ENCODE peak calls at places on chromosomes 16 and 17, in seven cellular contexts. B is spleen, O is choroid plexus epithelial cell, D is fibroblast of mammary gland, I is sigmoid colon, L is fibroblast of the aortic adventitia, C is cardiac muscle cell. A is an unnamed sample.

GRCh38 chr16:17723735-17724134 is 253.0 kb upstream of the XYLT1 start:
- DNase-seq in B (no peak), O (peak), D (peak), I (no peak), L (peak), C (no peak), A (no peak)

GRCh38 chr17:7191571-7192270 is 12.6 kb upstream of the ASGR1 start:
- DNase-seq in B (no peak), O (peak), D (peak), I (no peak), L (no peak), C (peak), A (no peak)

GRCh38 chr17:70796757-70797156 is 627.4 kb downstream of the KCNJ2 start:
- DNase-seq in B (no peak), O (no peak), D (no peak), I (no peak), L (no peak), C (no peak), A (no peak)

GRCh38 chr16:69494993-69495392 is 70.6 kb downstream of the CYB5B start:
- DNase-seq in B (no peak), O (peak), D (peak), I (no peak), L (no peak), C (no peak), A (no peak)

GRCh38 chr17:69227536-69227935 is 1.1 kb downstream of the ABCA10 start:
- DNase-seq in B (no peak), O (no peak), D (no peak), I (no peak), L (no peak), C (no peak), A (no peak)

GRCh38 chr17:67322039-67322787 is 44.2 kb downstream of the PSMD12 start:
- DNase-seq in B (no peak), O (no peak), D (no peak), I (no peak), L (no peak), C (no peak), A (no peak)

GRCh38 chr16:47888734-47889133 is 267.1 kb downstream of the ABCC12 start:
- DNase-seq in B (no peak), O (no peak), D (no peak), I (no peak), L (no peak), C (no peak), A (no peak)

GRCh38 chr17:44917456-44917855 is 2.2 kb upstream of the GFAP start:
- DNase-seq in B (no peak), O (no peak), D (no peak), I (peak), L (no peak), C (no peak), A (no peak)

GRCh38 chr17:20852541-20853370 is 190.1 kb downstream of the USP22 start:
- DNase-seq in B (peak), O (peak), D (no peak), I (peak), L (peak), C (peak), A (no peak)

GRCh38 chr16:59170065-59170712 is 436.1 kb upstream of the GOT2 start:
- DNase-seq in B (no peak), O (no peak), D (no peak), I (no peak), L (no peak), C (no peak), A (no peak)

GRCh38 chr16:59164461-59164860 is 430.3 kb upstream of the GOT2 start:
- DNase-seq in B (no peak), O (peak), D (no peak), I (no peak), L (no peak), C (no peak), A (no peak)

GRCh38 chr16:59169168-59169567 is 435.1 kb upstream of the GOT2 start:
- DNase-seq in B (no peak), O (no peak), D (no peak), I (no peak), L (no peak), C (no peak), A (no peak)

GRCh38 chr16:59168715-59169114 is 434.6 kb upstream of the GOT2 start:
- DNase-seq in B (no peak), O (no peak), D (no peak), I (no peak), L (no peak), C (no peak), A (no peak)
- H3K4me3 ChIP-seq in B (no peak), O (no peak), D (no peak), I (no peak), L (no peak), C (no peak), A (no peak)

DNA sequence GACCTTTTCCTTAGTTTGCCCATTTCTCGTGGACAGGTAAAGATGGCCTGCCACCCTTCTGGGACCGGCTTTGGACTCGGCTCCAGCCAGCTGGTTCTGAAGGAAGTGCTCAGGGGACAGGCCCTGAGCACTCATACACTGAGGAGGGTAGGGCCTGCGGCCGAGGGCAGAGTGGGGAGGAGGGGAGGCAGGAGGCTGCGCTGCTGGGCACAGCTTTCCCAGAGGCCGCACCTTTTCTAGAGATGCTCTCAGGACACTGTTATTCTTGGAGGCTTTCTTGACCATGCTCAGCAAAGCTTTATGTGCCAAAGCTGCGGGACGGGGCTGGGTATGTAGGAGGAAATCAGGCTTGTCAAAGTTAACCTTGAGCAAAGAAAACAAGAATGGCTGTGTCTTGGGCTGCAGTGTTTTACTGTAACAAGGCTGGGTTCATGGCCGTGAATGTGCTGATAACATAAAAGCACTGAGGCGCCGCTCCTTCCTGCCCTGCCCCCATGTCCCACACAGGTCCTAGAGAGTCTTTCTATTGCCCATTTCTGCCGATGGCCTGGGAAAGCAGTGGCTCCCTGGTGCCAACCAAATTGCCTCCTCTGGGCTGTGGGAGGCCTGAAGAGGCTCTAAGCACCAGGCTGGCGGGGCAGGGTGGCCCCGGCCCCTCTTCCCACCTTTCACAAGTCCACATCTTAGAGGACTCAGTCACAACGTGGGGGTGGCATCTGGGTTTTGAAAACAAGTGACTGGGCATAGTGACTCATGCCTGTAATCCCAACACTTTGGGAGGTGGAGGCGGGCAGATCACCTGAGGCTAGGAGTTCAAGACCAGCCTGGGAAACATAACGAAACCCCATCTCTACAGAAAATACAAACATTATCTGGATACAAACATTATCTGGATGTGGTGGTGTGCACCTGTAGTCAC is 22.3 kb upstream of the TIMP2 start:
- DNase-seq in B (no peak), O (no peak), D (no peak), I (no peak), L (no peak), C (peak), A (no peak)
- TF ChIP-seq CTCF in B (no peak), O (no peak), D (no peak), I (no peak), L (no peak), C (no peak), A (no peak)

DNA sequence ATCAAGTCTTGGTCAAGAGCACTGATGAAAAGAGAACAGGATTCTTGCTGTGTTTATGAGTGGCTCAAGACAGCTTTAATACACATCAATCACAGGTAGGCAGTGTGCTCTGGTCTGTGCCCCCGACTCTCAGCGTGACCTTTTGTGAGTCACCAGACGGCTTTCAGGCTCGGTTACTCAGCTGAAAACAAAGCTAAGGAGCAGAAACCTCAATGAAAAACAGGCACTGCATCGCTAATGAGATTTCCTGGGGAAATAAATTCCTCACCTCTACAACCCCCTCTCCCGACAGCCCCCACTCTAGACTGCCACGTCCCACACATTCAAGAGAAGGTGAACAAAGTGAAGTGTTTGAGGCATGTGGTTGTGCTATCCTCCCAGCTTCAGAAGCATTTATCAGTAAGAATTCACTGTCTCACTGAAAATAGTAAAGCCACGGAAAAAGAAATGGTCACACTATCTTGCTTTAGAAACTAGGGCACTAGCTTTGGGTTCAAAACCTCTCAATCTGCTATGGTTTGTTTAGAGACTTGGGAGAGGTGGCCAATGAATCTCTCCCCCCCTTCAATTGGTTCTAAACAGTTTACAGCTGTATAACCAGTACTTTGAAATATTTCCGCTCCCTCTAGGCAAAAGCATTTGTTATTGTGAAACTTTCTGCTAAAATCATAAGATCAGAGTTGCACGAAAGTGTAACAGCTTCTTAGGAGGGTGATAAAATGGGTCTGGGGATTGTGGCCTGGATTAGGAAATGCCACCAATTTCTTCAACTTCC is 199.5 kb upstream of the PMFBP1 start:
- DNase-seq in B (no peak), O (peak), D (peak), I (no peak), L (peak), C (peak), A (peak)
- H3K4me3 ChIP-seq in B (no peak), O (no peak), D (no peak), I (no peak), L (no peak), C (no peak), A (no peak)

GRCh38 chr16:85471469-85472431 is 141.4 kb upstream of the GSE1 start:
- DNase-seq in B (no peak), O (no peak), D (no peak), I (peak), L (no peak), C (peak), A (no peak)
- TF ChIP-seq CTCF in B (no peak), O (peak), D (no peak), I (no peak), L (no peak), C (peak), A (no peak)

GRCh38 chr17:78791840-78792709 is 10.0 kb upstream of the CYTH1 start:
- DNase-seq in B (peak), O (no peak), D (no peak), I (no peak), L (no peak), C (no peak), A (no peak)

GRCh38 chr17:78794399-78794798 is 12.3 kb upstream of the CYTH1 start:
- DNase-seq in B (no peak), O (no peak), D (no peak), I (no peak), L (no peak), C (no peak), A (no peak)

GRCh38 chr17:78795241-78795640 is 13.2 kb upstream of the CYTH1 start:
- DNase-seq in B (no peak), O (no peak), D (no peak), I (no peak), L (no peak), C (no peak), A (no peak)

GRCh38 chr17:78793415-78793814 is 11.3 kb upstream of the CYTH1 start:
- DNase-seq in B (peak), O (no peak), D (no peak), I (no peak), L (no peak), C (no peak), A (no peak)

GRCh38 chr17:78793968-78794367 is 11.9 kb upstream of the CYTH1 start:
- DNase-seq in B (no peak), O (no peak), D (no peak), I (no peak), L (no peak), C (no peak), A (no peak)
- H3K4me3 ChIP-seq in B (no peak), O (no peak), D (no peak), I (no peak), L (no peak), C (no peak), A (no peak)

DNA sequence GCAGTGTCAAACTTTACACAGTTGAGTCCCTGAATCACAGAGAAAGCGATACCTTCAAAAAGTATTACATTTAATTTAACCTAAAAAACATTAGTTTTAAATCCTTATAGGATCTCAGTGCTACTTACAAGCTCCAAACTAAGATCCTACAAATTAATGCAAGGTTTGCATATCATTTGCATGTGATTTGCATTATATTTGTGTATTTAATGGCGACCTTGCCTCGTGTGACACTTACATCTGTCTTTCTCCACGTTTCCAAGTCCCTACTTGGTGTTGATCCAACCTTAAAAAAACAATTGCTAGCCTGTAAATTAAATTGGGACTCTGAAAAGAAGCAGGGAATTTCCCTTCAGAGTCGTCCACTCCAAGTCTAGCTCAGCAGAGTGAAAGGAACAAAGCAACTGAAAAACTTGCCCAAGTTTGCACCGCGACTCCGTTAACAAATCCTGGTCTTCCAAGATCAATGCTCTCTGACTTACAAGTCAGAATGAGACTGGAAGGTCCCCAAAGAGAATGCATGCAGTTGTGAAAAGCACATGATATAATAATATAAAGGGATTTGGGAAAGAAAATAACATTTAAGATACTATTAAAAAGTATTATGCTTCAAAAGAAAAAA is 739 bp upstream of the FAM117A start:
- DNase-seq in B (no peak), O (no peak), D (no peak), I (no peak), L (no peak), C (no peak), A (no peak)
- TF ChIP-seq CTCF in B (no peak), O (no peak), D (no peak), I (no peak), L (no peak), C (no peak), A (no peak)

A was measured in epithelial cell of proximal tubule.